ENCODE peak calls at places on chromosomes 7 and 10, in five cellular contexts. One of them, this sample, is unnamed.

GRCh38 chr7:26159243-26159642 is 7.2 kb downstream of the NFE2L3 start:
- DNase-seq in heart right ventricle: no peak
- DNase-seq in PC-3: peak; percentile 60
- DNase-seq in CD8-positive, alpha-beta memory T cell: no peak
- DNase-seq in Caco-2: peak; percentile 88
- DNase-seq in this sample: no peak

GRCh38 chr7:40843338-40844026 is 708.7 kb downstream of the SUGCT start:
- DNase-seq in Caco-2: no peak
- DNase-seq in PC-3: no peak
- DNase-seq in CD8-positive, alpha-beta memory T cell: no peak
- DNase-seq in heart right ventricle: no peak
- DNase-seq in this sample: no peak

GRCh38 chr10:105146436-105146835 is 505.3 kb downstream of the SORCS3 start:
- DNase-seq in Caco-2: no peak
- DNase-seq in PC-3: peak; percentile 14
- DNase-seq in CD8-positive, alpha-beta memory T cell: no peak
- DNase-seq in heart right ventricle: no peak
- DNase-seq in this sample: no peak

GRCh38 chr10:47031953-47032465 is 120.8 kb downstream of the PTPN20 start:
- DNase-seq in CD8-positive, alpha-beta memory T cell: no peak
- DNase-seq in PC-3: no peak
- DNase-seq in heart right ventricle: no peak
- DNase-seq in Caco-2: no peak
- DNase-seq in this sample: peak; percentile 18

GRCh38 chr7:23211542-23211941 is 29.7 kb downstream of the NUP42 start:
- DNase-seq in Caco-2: peak; percentile 41
- DNase-seq in CD8-positive, alpha-beta memory T cell: no peak
- DNase-seq in heart right ventricle: no peak
- DNase-seq in PC-3: no peak
- DNase-seq in this sample: no peak

GRCh38 chr7:124764847-124765400 is 668 bp downstream of the GPR37 start:
- DNase-seq in PC-3: peak; percentile 23
- DNase-seq in Caco-2: no peak
- DNase-seq in heart right ventricle: no peak
- DNase-seq in CD8-positive, alpha-beta memory T cell: no peak
- DNase-seq in this sample: peak; percentile 35

GRCh38 chr10:7933262-7933661 is 115.0 kb downstream of the TAF3 start:
- DNase-seq in CD8-positive, alpha-beta memory T cell: no peak
- DNase-seq in heart right ventricle: no peak
- DNase-seq in PC-3: no peak
- DNase-seq in Caco-2: no peak
- DNase-seq in this sample: no peak

GRCh38 chr7:28487487-28487886 is 75.2 kb downstream of the CREB5 start:
- DNase-seq in Caco-2: no peak
- DNase-seq in CD8-positive, alpha-beta memory T cell: no peak
- DNase-seq in PC-3: no peak
- DNase-seq in heart right ventricle: no peak
- DNase-seq in this sample: no peak

GRCh38 chr7:68700414-68700813 is 897.9 kb upstream of the AUTS2 start:
- DNase-seq in CD8-positive, alpha-beta memory T cell: no peak
- DNase-seq in PC-3: no peak
- DNase-seq in Caco-2: no peak
- DNase-seq in heart right ventricle: no peak
- DNase-seq in this sample: no peak

GRCh38 chr10:94047302-94047701 is 53.6 kb downstream of the PLCE1 start:
- DNase-seq in CD8-positive, alpha-beta memory T cell: no peak
- DNase-seq in PC-3: no peak
- DNase-seq in heart right ventricle: no peak
- DNase-seq in Caco-2: no peak
- DNase-seq in this sample: no peak

GRCh38 chr10:649798-650690 is 39.4 kb downstream of the DIP2C start:
- DNase-seq in CD8-positive, alpha-beta memory T cell: no peak
- DNase-seq in Caco-2: peak; percentile 89
- DNase-seq in PC-3: no peak
- DNase-seq in heart right ventricle: no peak
- DNase-seq in this sample: no peak

GRCh38 chr7:19051767-19052375 is 65.6 kb downstream of the TWIST1 start:
- DNase-seq in heart right ventricle: no peak
- DNase-seq in PC-3: peak; percentile 70
- DNase-seq in Caco-2: peak; percentile 46
- DNase-seq in CD8-positive, alpha-beta memory T cell: no peak
- DNase-seq in this sample: no peak

GRCh38 chr10:70664702-70665195 is 7.6 kb upstream of the ADAMTS14 start:
- DNase-seq in CD8-positive, alpha-beta memory T cell: no peak
- DNase-seq in heart right ventricle: no peak
- DNase-seq in Caco-2: peak; percentile 32
- DNase-seq in PC-3: peak; percentile 98
- DNase-seq in this sample: no peak

GRCh38 chr7:70582921-70583895 is 548.7 kb upstream of the GALNT17 start:
- DNase-seq in heart right ventricle: no peak
- DNase-seq in CD8-positive, alpha-beta memory T cell: no peak
- DNase-seq in Caco-2: no peak
- DNase-seq in PC-3: no peak
- DNase-seq in this sample: no peak

GRCh38 chr10:129877773-129878371 is 86.2 kb downstream of the EBF3 start:
- DNase-seq in CD8-positive, alpha-beta memory T cell: peak; percentile 6
- DNase-seq in PC-3: peak; percentile 15
- DNase-seq in Caco-2: no peak
- DNase-seq in heart right ventricle: no peak
- DNase-seq in this sample: no peak

GRCh38 chr7:129452589-129453231 is 18.5 kb downstream of the STRIP2 start:
- DNase-seq in PC-3: peak; percentile 55
- DNase-seq in CD8-positive, alpha-beta memory T cell: no peak
- DNase-seq in Caco-2: no peak
- DNase-seq in heart right ventricle: no peak
- DNase-seq in this sample: no peak

GRCh38 chr10:8034666-8035640 is 19.5 kb upstream of the GATA3 start:
- DNase-seq in heart right ventricle: no peak
- DNase-seq in CD8-positive, alpha-beta memory T cell: no peak
- DNase-seq in Caco-2: no peak
- DNase-seq in PC-3: no peak
- DNase-seq in this sample: no peak

GRCh38 chr7:152571031-152571430 is 104.9 kb downstream of the XRCC2 start:
- DNase-seq in heart right ventricle: no peak
- DNase-seq in CD8-positive, alpha-beta memory T cell: no peak
- DNase-seq in PC-3: no peak
- DNase-seq in Caco-2: no peak
- DNase-seq in this sample: no peak

GRCh38 chr10:19256331-19256730 is 207.7 kb downstream of the MALRD1 start:
- DNase-seq in Caco-2: no peak
- DNase-seq in CD8-positive, alpha-beta memory T cell: no peak
- DNase-seq in heart right ventricle: no peak
- DNase-seq in PC-3: no peak
- DNase-seq in this sample: no peak

GRCh38 chr7:158572000-158572828 is 15.4 kb downstream of the PTPRN2 start:
- DNase-seq in Caco-2: no peak
- DNase-seq in heart right ventricle: no peak
- DNase-seq in CD8-positive, alpha-beta memory T cell: no peak
- DNase-seq in PC-3: no peak
- DNase-seq in this sample: no peak

GRCh38 chr7:67692425-67692824 is 695.8 kb downstream of the TYW1 start:
- DNase-seq in Caco-2: no peak
- DNase-seq in PC-3: peak; percentile 14
- DNase-seq in heart right ventricle: no peak
- DNase-seq in CD8-positive, alpha-beta memory T cell: no peak
- DNase-seq in this sample: no peak

GRCh38 chr7:1087952-1088920 is at the start of gene GPER1:
- DNase-seq in heart right ventricle: peak; percentile 31
- DNase-seq in CD8-positive, alpha-beta memory T cell: no peak
- DNase-seq in Caco-2: no peak
- DNase-seq in PC-3: peak; percentile 67
- DNase-seq in this sample: peak; percentile 84

GRCh38 chr10:18233775-18234174 is 93.6 kb downstream of the CACNB2 start:
- DNase-seq in Caco-2: no peak
- DNase-seq in CD8-positive, alpha-beta memory T cell: no peak
- DNase-seq in heart right ventricle: peak; percentile 66
- DNase-seq in PC-3: peak; percentile 52
- DNase-seq in this sample: no peak

GRCh38 chr7:90629306-90629918 is 33.3 kb downstream of the CDK14 start:
- DNase-seq in Caco-2: no peak
- DNase-seq in PC-3: peak; percentile 80
- DNase-seq in heart right ventricle: peak; percentile 38
- DNase-seq in CD8-positive, alpha-beta memory T cell: no peak
- DNase-seq in this sample: no peak

GRCh38 chr7:80082214-80082613 is 52.4 kb upstream of the GNAI1 start:
- DNase-seq in CD8-positive, alpha-beta memory T cell: no peak
- DNase-seq in PC-3: no peak
- DNase-seq in heart right ventricle: no peak
- DNase-seq in Caco-2: no peak
- DNase-seq in this sample: no peak

DNA sequence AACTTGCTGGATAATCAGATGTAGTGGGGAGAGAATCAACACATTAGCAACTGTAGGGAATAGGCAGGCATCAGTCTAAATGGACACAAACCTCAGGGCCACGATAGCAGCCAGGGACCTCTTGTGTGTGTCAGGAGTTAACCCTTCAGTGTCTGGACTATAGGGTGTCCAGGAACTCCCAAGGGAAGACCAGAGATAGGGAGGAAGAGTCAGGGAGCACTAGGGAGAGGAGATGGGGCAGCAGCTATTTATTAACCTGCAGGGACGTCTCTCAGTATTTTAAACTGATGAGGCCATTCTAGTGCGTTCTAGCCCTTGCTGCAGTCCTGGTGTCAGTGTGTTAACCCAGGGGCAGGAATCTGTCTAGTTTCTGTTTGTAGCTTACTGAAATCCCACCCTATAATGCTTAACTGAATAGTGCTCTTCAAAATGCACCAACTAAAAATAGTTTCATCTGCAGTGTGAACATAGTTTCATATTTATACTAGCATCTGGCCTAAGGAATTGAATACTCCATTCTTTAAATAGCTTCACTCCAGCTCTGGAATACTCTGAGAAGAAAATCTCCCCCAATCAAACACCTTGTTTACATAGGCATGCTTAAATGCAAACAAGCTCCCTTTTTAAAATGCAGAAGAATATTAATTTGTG is 62.7 kb downstream of the ARID5B start:
- DNase-seq in PC-3: no peak
- DNase-seq in heart right ventricle: no peak
- DNase-seq in Caco-2: peak; percentile 57
- DNase-seq in CD8-positive, alpha-beta memory T cell: no peak
- DNase-seq in this sample: no peak
- H3K4me1 ChIP-seq in PC-3: no peaks in the 10 kb centered on the region
- H3K4me1 ChIP-seq in heart right ventricle: peaks cover 48% of the 10 kb centered on the region
- H3K4me1 ChIP-seq in Caco-2: peaks cover 78% of the 10 kb centered on the region
- H3K4me1 ChIP-seq in CD8-positive, alpha-beta memory T cell: peaks cover 13% of the 10 kb centered on the region
- H3K4me1 ChIP-seq in this sample: no peaks in the 10 kb centered on the region

GRCh38 chr7:117217636-117218035 is 105.2 kb downstream of the WNT2 start:
- DNase-seq in CD8-positive, alpha-beta memory T cell: no peak
- DNase-seq in PC-3: no peak
- DNase-seq in heart right ventricle: no peak
- DNase-seq in Caco-2: no peak
- DNase-seq in this sample: no peak

GRCh38 chr7:117216436-117217069 is 106.3 kb downstream of the WNT2 start:
- DNase-seq in CD8-positive, alpha-beta memory T cell: no peak
- DNase-seq in heart right ventricle: no peak
- DNase-seq in PC-3: no peak
- DNase-seq in Caco-2: no peak
- DNase-seq in this sample: no peak

GRCh38 chr7:117216010-117216409 is 106.8 kb downstream of the WNT2 start:
- DNase-seq in heart right ventricle: no peak
- DNase-seq in PC-3: no peak
- DNase-seq in CD8-positive, alpha-beta memory T cell: no peak
- DNase-seq in Caco-2: no peak
- DNase-seq in this sample: no peak

GRCh38 chr7:117218700-117219099 is 104.2 kb downstream of the WNT2 start:
- DNase-seq in PC-3: no peak
- DNase-seq in Caco-2: no peak
- DNase-seq in heart right ventricle: no peak
- DNase-seq in CD8-positive, alpha-beta memory T cell: no peak
- DNase-seq in this sample: no peak

DNA sequence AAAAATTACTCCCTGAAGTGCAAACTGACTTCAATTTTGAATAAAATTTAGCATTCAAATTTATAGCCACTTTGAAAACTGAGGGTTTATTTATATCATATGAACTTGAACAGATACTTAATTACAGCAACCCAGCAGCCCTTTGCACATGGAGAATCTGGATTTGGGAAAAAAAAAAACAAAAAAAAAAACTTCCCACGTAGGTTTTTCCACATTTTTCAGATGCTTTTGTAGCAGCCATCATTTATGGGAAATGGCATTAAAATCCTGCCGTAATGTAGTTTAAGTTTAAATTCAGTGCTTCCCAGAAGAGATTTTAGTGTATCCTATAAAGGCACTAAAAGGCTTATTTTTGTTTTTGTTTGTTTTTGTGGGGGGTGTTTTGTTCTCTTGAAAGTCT is 105.7 kb downstream of the WNT2 start:
- DNase-seq in Caco-2: no peak
- DNase-seq in heart right ventricle: no peak
- DNase-seq in PC-3: no peak
- DNase-seq in CD8-positive, alpha-beta memory T cell: no peak
- DNase-seq in this sample: no peak
- H3K4me1 ChIP-seq in Caco-2: no peaks in the 10 kb centered on the region
- H3K4me1 ChIP-seq in heart right ventricle: no peaks in the 10 kb centered on the region
- H3K4me1 ChIP-seq in PC-3: no peaks in the 10 kb centered on the region
- H3K4me1 ChIP-seq in CD8-positive, alpha-beta memory T cell: no peaks in the 10 kb centered on the region
- H3K4me1 ChIP-seq in this sample: no peaks in the 10 kb centered on the region

GRCh38 chr10:80492875-80493413 is 38.8 kb downstream of the TSPAN14 start:
- DNase-seq in heart right ventricle: no peak
- DNase-seq in Caco-2: no peak
- DNase-seq in PC-3: no peak
- DNase-seq in CD8-positive, alpha-beta memory T cell: no peak
- DNase-seq in this sample: no peak
- H3K4me1 ChIP-seq in heart right ventricle: peaks cover 99% of the 10 kb centered on the region
- H3K4me1 ChIP-seq in Caco-2: peaks cover 72% of the 10 kb centered on the region
- H3K4me1 ChIP-seq in PC-3: no peaks in the 10 kb centered on the region
- H3K4me1 ChIP-seq in CD8-positive, alpha-beta memory T cell: peaks cover 97% of the 10 kb centered on the region
- H3K4me1 ChIP-seq in this sample: peaks cover 100% of the 10 kb centered on the region

DNA sequence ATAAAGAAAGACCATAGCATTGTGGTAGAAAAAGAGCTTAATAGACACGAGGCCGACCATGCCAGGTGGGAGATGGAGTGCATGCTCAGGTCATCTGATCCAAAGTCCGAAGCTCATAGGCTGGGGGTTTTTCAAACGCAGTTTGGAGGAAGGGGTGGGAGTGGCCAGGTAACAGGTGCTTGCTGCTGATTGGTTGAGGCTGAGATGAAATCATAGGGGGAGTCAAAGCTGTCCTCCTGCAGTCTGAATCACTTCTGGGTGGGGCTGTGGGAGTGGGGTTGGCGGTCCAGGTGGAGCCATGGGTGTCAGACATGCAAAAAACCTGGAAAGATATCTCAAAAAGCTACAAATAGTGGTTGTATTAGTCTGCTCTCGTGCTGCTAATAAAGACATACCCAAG is 2.8 kb upstream of the ERCC6 start:
- DNase-seq in heart right ventricle: no peak
- DNase-seq in PC-3: no peak
- DNase-seq in Caco-2: no peak
- DNase-seq in CD8-positive, alpha-beta memory T cell: no peak
- DNase-seq in this sample: no peak
- H3K4me1 ChIP-seq in heart right ventricle: peaks cover 22% of the 10 kb centered on the region
- H3K4me1 ChIP-seq in PC-3: peaks cover 23% of the 10 kb centered on the region
- H3K4me1 ChIP-seq in Caco-2: no peaks in the 10 kb centered on the region
- H3K4me1 ChIP-seq in CD8-positive, alpha-beta memory T cell: peaks cover 19% of the 10 kb centered on the region
- H3K4me1 ChIP-seq in this sample: peaks cover 20% of the 10 kb centered on the region

GRCh38 chr7:50558380-50559051 is 6.7 kb downstream of the DDC start:
- DNase-seq in PC-3: no peak
- DNase-seq in CD8-positive, alpha-beta memory T cell: no peak
- DNase-seq in Caco-2: peak; percentile 48
- DNase-seq in heart right ventricle: no peak
- DNase-seq in this sample: no peak
- H3K4me1 ChIP-seq in PC-3: no peaks in the 10 kb centered on the region
- H3K4me1 ChIP-seq in CD8-positive, alpha-beta memory T cell: no peaks in the 10 kb centered on the region
- H3K4me1 ChIP-seq in Caco-2: peaks cover 65% of the 10 kb centered on the region
- H3K4me1 ChIP-seq in heart right ventricle: no peaks in the 10 kb centered on the region
- H3K4me1 ChIP-seq in this sample: peaks cover 4% of the 10 kb centered on the region